ENCODE peak calls at places on chromosome 5, in seven cellular contexts. S, G, H, R, X, Q and V are unnamed samples.

GRCh38 chr5:157142317-157143126 is at the start of gene MED7:
- DNase-seq in X (peak), S (peak), R (peak), G (peak), Q (peak), H (peak), V (peak)

GRCh38 chr5:62130107-62130506 is 175.9 kb upstream of the KIF2A start:
- DNase-seq in H (no peak), Q (no peak), S (no peak), G (no peak), R (no peak), X (no peak), V (no peak)

GRCh38 chr5:40376566-40376965 is 303.1 kb upstream of the PTGER4 start:
- DNase-seq in X (no peak), S (no peak), G (no peak), R (no peak), H (no peak), Q (no peak), V (no peak)

GRCh38 chr5:125823572-125823971 is 599.6 kb upstream of the GRAMD2B start:
- DNase-seq in X (peak), H (no peak), R (no peak), Q (no peak), G (no peak), S (no peak), V (no peak)

GRCh38 chr5:178257650-178258049 is 25.0 kb upstream of the PHYKPL start:
- DNase-seq in H (no peak), Q (no peak), R (no peak), G (no peak), X (no peak), S (no peak), V (no peak)

GRCh38 chr5:143812085-143812705 is at the start of gene HMHB1:
- DNase-seq in Q (no peak), S (no peak), X (no peak), H (no peak), R (no peak), G (no peak), V (no peak)

GRCh38 chr5:77312411-77312810 is 101.9 kb downstream of the PDE8B start:
- DNase-seq in G (no peak), S (no peak), R (no peak), H (no peak), Q (no peak), X (no peak), V (no peak)

GRCh38 chr5:121870489-121870888 is 18.8 kb downstream of the FTMT start:
- DNase-seq in X (no peak), R (peak), H (peak), G (no peak), Q (no peak), S (no peak), V (no peak)

GRCh38 chr5:89417515-89417914 is 534.5 kb upstream of the MEF2C start:
- DNase-seq in Q (no peak), S (no peak), X (no peak), R (no peak), G (no peak), H (no peak), V (no peak)

GRCh38 chr5:141623197-141623596 is 4.4 kb upstream of the DIAPH1 start:
- DNase-seq in G (no peak), X (no peak), R (no peak), S (no peak), H (no peak), Q (peak), V (no peak)

GRCh38 chr5:179317411-179318192 is 27.7 kb downstream of the ADAMTS2 start:
- DNase-seq in G (no peak), Q (no peak), H (no peak), X (no peak), S (no peak), R (no peak), V (peak)

GRCh38 chr5:93247126-93247525 is 333.9 kb downstream of the NR2F1-AS1 start:
- DNase-seq in G (no peak), Q (no peak), H (no peak), S (no peak), X (no peak), R (no peak), V (no peak)

GRCh38 chr5:177332031-177332895 is 19.2 kb downstream of the LMAN2 start:
- DNase-seq in Q (no peak), G (no peak), S (no peak), R (no peak), X (no peak), H (no peak), V (no peak)

GRCh38 chr5:110625376-110625999 is 101.0 kb downstream of the TMEM232 start:
- DNase-seq in S (no peak), R (peak), G (no peak), Q (no peak), H (no peak), X (peak), V (no peak)

GRCh38 chr5:92505145-92505544 is 1075.9 kb downstream of the NR2F1-AS1 start:
- DNase-seq in Q (no peak), G (no peak), S (no peak), H (no peak), X (no peak), R (no peak), V (no peak)

GRCh38 chr5:174045470-174046025 is at the start of gene NSG2:
- DNase-seq in Q (peak), G (peak), H (peak), S (peak), X (peak), R (peak), V (peak)

GRCh38 chr5:78698218-78698751 is 49.7 kb upstream of the LHFPL2 start:
- DNase-seq in H (no peak), G (no peak), S (no peak), X (no peak), R (no peak), Q (no peak), V (no peak)

GRCh38 chr5:5372511-5372910 is 50.0 kb upstream of the ICE1 start:
- DNase-seq in Q (no peak), G (no peak), S (no peak), R (no peak), H (no peak), X (no peak), V (no peak)

GRCh38 chr5:137296213-137296702 is 202.9 kb downstream of the SPOCK1 start:
- DNase-seq in H (no peak), X (no peak), S (peak), R (no peak), G (no peak), Q (no peak), V (no peak)

GRCh38 chr5:1524799-1525623 is 1.3 kb upstream of the LPCAT1 start:
- DNase-seq in R (no peak), Q (no peak), G (no peak), S (peak), X (no peak), H (no peak), V (peak)

GRCh38 chr5:152547202-152547601 is 142.1 kb upstream of the NMUR2 start:
- DNase-seq in Q (no peak), G (no peak), X (no peak), H (no peak), R (no peak), S (no peak), V (no peak)

GRCh38 chr5:107570805-107571531 is 99.8 kb downstream of the EFNA5 start:
- DNase-seq in S (no peak), G (no peak), Q (peak), H (no peak), X (peak), R (no peak), V (peak)

GRCh38 chr5:75053286-75054109 is 1.1 kb upstream of the GCNT4 start:
- DNase-seq in S (peak), R (no peak), H (peak), X (peak), G (peak), Q (no peak), V (peak)

GRCh38 chr5:34914671-34915138 is 599 bp downstream of the RAD1 start:
- DNase-seq in H (peak), R (no peak), S (peak), G (peak), X (no peak), Q (no peak), V (peak)

GRCh38 chr5:109038209-109038840 is 290.6 kb downstream of the FER start:
- DNase-seq in Q (no peak), H (no peak), S (no peak), G (no peak), X (no peak), R (no peak), V (no peak)

GRCh38 chr5:115435065-115435775 is 109.4 kb downstream of the FEM1C start:
- DNase-seq in Q (no peak), G (no peak), S (no peak), X (no peak), H (no peak), R (no peak), V (no peak)

GRCh38 chr5:162703914-162704313 is 636.3 kb downstream of the GABRG2 start:
- DNase-seq in Q (no peak), H (no peak), X (no peak), G (no peak), S (no peak), R (no peak), V (no peak)

GRCh38 chr5:43017438-43017820 is 22.7 kb downstream of the ANXA2R start:
- DNase-seq in H (no peak), R (no peak), X (peak), S (no peak), Q (no peak), G (no peak), V (no peak)

GRCh38 chr5:129749101-129749500 is 1.2 kb downstream of the MINAR2 start:
- DNase-seq in X (no peak), R (no peak), G (no peak), S (no peak), Q (no peak), H (no peak), V (no peak)

GRCh38 chr5:78361226-78361993 is 993 bp downstream of the SCAMP1 start:
- DNase-seq in H (peak), S (no peak), R (no peak), G (peak), Q (no peak), X (peak), V (no peak)

GRCh38 chr5:172421020-172421419 is 33.3 kb downstream of the SH3PXD2B start:
- DNase-seq in H (no peak), S (no peak), X (no peak), Q (no peak), G (no peak), R (no peak), V (no peak)

GRCh38 chr5:157564149-157564711 is 11.3 kb downstream of the ADAM19 start:
- DNase-seq in H (peak), Q (no peak), S (no peak), G (no peak), X (no peak), R (no peak), V (no peak)

GRCh38 chr5:170273968-170274710 is 23.4 kb downstream of the LCP2 start:
- DNase-seq in Q (no peak), R (peak), S (peak), G (peak), H (peak), X (no peak), V (peak)

GRCh38 chr5:136598901-136599300 is 233.6 kb upstream of the TRPC7 start:
- DNase-seq in G (no peak), Q (no peak), H (no peak), X (no peak), S (no peak), R (no peak), V (no peak)

GRCh38 chr5:53726121-53726520 is 165.7 kb downstream of the NDUFS4 start:
- DNase-seq in Q (no peak), R (no peak), H (no peak), G (no peak), S (no peak), X (no peak), V (no peak)

GRCh38 chr5:158406884-158407790 is 548.2 kb upstream of the CLINT1 start:
- DNase-seq in H (no peak), S (no peak), Q (no peak), G (no peak), R (no peak), X (no peak), V (no peak)

GRCh38 chr5:53373420-53374188 is 106.8 kb upstream of the FST start:
- DNase-seq in X (no peak), H (no peak), R (no peak), Q (no peak), S (no peak), G (no peak), V (no peak)

GRCh38 chr5:140116716-140117115 is 2.8 kb downstream of the PURA start:
- DNase-seq in Q (no peak), S (no peak), H (peak), G (no peak), X (no peak), R (no peak), V (no peak)

GRCh38 chr5:151264113-151264512 is 11.1 kb downstream of the GM2A start:
- DNase-seq in H (no peak), Q (no peak), X (no peak), R (no peak), G (no peak), S (no peak), V (no peak)

GRCh38 chr5:16918156-16918555 is 17.9 kb downstream of the MYO10 start:
- DNase-seq in H (no peak), G (no peak), S (no peak), R (no peak), X (no peak), Q (no peak), V (no peak)
- TF ChIP-seq SP1 in H (no peak), G (no peak), S (no peak), R (no peak), X (no peak), Q (no peak), V (no peak)

DNA sequence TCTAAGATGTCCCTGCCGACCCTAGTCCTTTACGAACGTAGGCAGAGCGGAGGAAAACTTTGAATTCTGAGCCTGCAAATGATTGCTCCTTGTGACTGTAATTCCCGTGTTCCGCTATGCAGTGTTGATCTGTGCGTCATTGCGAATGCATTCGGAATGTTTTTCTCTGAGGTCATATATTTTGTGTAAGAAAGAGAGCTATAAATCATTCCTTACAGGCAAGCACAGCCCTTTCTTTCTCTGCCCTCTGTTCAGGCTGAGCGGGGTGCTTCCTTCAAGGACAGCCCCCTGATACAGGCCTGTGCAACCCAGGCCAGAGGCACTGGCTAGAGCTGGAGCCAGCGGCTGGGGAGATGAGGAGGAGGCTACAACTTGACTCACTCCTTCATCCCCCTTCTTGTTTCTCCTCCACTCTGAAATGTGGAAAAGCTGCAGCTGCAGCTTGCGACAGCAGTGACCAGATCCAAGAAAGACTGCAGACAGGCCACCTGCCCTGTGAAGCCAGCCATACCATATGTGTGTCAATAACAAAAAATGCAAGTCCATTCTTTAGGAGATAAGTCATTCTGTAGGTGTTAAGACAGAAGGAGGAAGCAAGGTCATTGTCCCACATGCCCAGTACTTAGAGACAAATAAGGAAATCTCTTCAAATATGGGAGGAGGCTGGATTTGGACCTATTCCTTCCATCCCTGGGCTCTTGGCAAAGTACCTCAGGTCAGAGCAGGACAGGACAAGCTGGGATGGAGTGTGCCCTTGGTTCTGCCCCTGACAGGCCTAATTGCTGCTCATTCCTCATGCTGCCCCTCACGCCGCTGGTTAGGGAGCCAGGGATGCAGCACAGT is 345.7 kb upstream of the WWC1 start:
- DNase-seq in S (no peak), Q (no peak), G (no peak), X (no peak), H (no peak), R (no peak), V (no peak)
- TF ChIP-seq SP1 in S (no peak), Q (no peak), G (no peak), X (no peak), H (no peak), R (no peak), V (no peak)

DNA sequence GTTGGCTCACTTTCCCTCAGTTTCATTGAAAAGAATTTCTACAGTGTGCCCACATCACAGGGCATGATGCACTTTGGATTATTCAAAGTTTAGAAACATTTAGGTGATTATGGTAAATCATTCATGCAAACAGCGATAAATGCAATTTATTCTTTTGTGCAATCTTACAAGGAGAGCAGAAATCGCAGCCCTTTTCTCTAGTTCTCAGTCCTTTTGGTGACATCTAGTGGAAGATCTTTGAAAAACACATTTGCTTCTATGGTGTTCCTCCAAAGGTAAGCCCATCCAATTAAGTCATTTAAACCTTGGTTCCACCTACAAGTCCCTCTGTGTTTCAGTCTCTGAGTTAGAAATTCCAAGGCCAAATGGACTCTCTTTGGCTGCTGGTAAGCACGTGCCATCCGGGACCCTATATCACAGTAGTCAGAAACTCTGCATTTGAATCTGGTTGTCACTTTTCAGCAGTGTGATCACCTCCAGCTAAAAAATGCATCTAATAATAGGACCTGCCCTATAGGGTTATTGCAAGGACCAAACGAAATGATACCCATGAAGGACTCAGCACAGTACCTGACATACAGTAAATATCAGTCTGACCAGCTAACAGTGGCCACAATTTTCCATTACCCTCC is 66.4 kb downstream of the MACROH2A1 start:
- DNase-seq in R (peak), S (no peak), H (peak), Q (no peak), X (peak), G (peak), V (no peak)
- TF ChIP-seq SP1 in R (no peak), S (no peak), H (peak), Q (no peak), X (no peak), G (no peak), V (no peak)

GRCh38 chr5:38782185-38782584 is 63.6 kb upstream of the OSMR start:
- DNase-seq in R (no peak), Q (no peak), G (no peak), X (no peak), H (no peak), S (no peak), V (no peak)

GRCh38 chr5:38780950-38781349 is 64.9 kb upstream of the OSMR start:
- DNase-seq in H (peak), X (no peak), G (no peak), S (no peak), R (no peak), Q (no peak), V (no peak)

GRCh38 chr5:38783011-38783551 is 62.7 kb upstream of the OSMR start:
- DNase-seq in Q (no peak), S (no peak), G (peak), R (no peak), X (peak), H (no peak), V (no peak)

GRCh38 chr5:38777111-38777510 is 68.7 kb upstream of the OSMR start:
- DNase-seq in X (no peak), H (no peak), Q (no peak), S (no peak), R (no peak), G (no peak), V (no peak)

GRCh38 chr5:38780316-38780715 is 65.5 kb upstream of the OSMR start:
- DNase-seq in H (no peak), G (no peak), Q (no peak), X (no peak), R (no peak), S (no peak), V (no peak)
- TF ChIP-seq SP1 in H (no peak), G (no peak), Q (no peak), X (no peak), R (no peak), S (no peak), V (no peak)

GRCh38 chr5:67520161-67520886 is 323.7 kb upstream of the CD180 start:
- DNase-seq in S (no peak), R (no peak), X (no peak), H (no peak), Q (no peak), G (no peak), V (no peak)
- TF ChIP-seq SP1 in S (no peak), R (no peak), X (no peak), H (no peak), Q (no peak), G (no peak), V (no peak)

GRCh38 chr5:147484708-147485020 is 25.2 kb downstream of the DPYSL3 start:
- DNase-seq in G (no peak), R (no peak), Q (no peak), H (no peak), X (no peak), S (no peak), V (no peak)

GRCh38 chr5:147483197-147483790 is 26.6 kb downstream of the DPYSL3 start:
- DNase-seq in Q (no peak), S (no peak), H (no peak), X (no peak), R (no peak), G (no peak), V (no peak)

GRCh38 chr5:147483961-147484707 is 25.7 kb downstream of the DPYSL3 start:
- DNase-seq in X (no peak), S (no peak), H (no peak), R (no peak), G (no peak), Q (no peak), V (no peak)

GRCh38 chr5:147485814-147486213 is 24.1 kb downstream of the DPYSL3 start:
- DNase-seq in R (no peak), X (no peak), G (no peak), S (no peak), H (no peak), Q (no peak), V (no peak)

GRCh38 chr5:147485046-147485445 is 24.8 kb downstream of the DPYSL3 start:
- DNase-seq in S (no peak), G (no peak), R (no peak), X (no peak), Q (no peak), H (no peak), V (no peak)
- TF ChIP-seq SP1 in S (no peak), G (no peak), R (no peak), X (no peak), Q (no peak), H (no peak), V (no peak)

GRCh38 chr5:80090884-80091166 is 55.7 kb downstream of the THBS4 start:
- DNase-seq in R (no peak), G (no peak), Q (no peak), H (no peak), X (peak), S (no peak), V (no peak)
- TF ChIP-seq SP1 in R (no peak), G (no peak), Q (no peak), H (no peak), X (no peak), S (no peak), V (no peak)